ENCODE peak calls at places on chromosomes 7 and 10, in six cellular contexts. One of them, this sample, is unnamed.
A peak's percentile ranks its signal among the peaks of the same experiment; 100 is the strongest.

GRCh38 chr10:110310741-110311140 is 6.0 kb upstream of the SMNDC1 start:
- DNase-seq in OCI-LY7: no peak
- DNase-seq in mesendoderm: no peak
- DNase-seq in esophagus muscularis mucosa: no peak
- DNase-seq in psoas muscle: no peak
- DNase-seq in pancreas: no peak
- DNase-seq in this sample: no peak

GRCh38 chr7:43785425-43785824 is 26.9 kb downstream of the BLVRA start:
- DNase-seq in OCI-LY7: no peak
- DNase-seq in mesendoderm: no peak
- DNase-seq in esophagus muscularis mucosa: no peak
- DNase-seq in psoas muscle: no peak
- DNase-seq in pancreas: peak; percentile 26
- DNase-seq in this sample: no peak

GRCh38 chr10:103663802-103664201 is 170.3 kb downstream of the NEURL1 start:
- DNase-seq in OCI-LY7: no peak
- DNase-seq in mesendoderm: no peak
- DNase-seq in esophagus muscularis mucosa: no peak
- DNase-seq in psoas muscle: peak; percentile 51
- DNase-seq in pancreas: no peak
- DNase-seq in this sample: no peak

GRCh38 chr7:102892631-102893278 is 20.0 kb upstream of the LRRC17 start:
- DNase-seq in OCI-LY7: no peak
- DNase-seq in mesendoderm: no peak
- DNase-seq in esophagus muscularis mucosa: no peak
- DNase-seq in psoas muscle: no peak
- DNase-seq in pancreas: no peak
- DNase-seq in this sample: no peak

GRCh38 chr7:4010923-4011656 is 671.0 kb upstream of the FOXK1 start:
- DNase-seq in OCI-LY7: no peak
- DNase-seq in mesendoderm: peak; percentile 74
- DNase-seq in esophagus muscularis mucosa: no peak
- DNase-seq in psoas muscle: no peak
- DNase-seq in pancreas: no peak
- DNase-seq in this sample: no peak

GRCh38 chr7:102117743-102118142 is 168.9 kb upstream of the SH2B2 start:
- DNase-seq in OCI-LY7: no peak
- DNase-seq in mesendoderm: peak; percentile 50
- DNase-seq in esophagus muscularis mucosa: no peak
- DNase-seq in psoas muscle: no peak
- DNase-seq in pancreas: no peak
- DNase-seq in this sample: no peak

GRCh38 chr7:50562126-50562525 is 3.1 kb downstream of the DDC start:
- DNase-seq in OCI-LY7: no peak
- DNase-seq in mesendoderm: peak; percentile 35
- DNase-seq in esophagus muscularis mucosa: no peak
- DNase-seq in psoas muscle: no peak
- DNase-seq in pancreas: no peak
- DNase-seq in this sample: no peak

GRCh38 chr10:21030096-21030495 is 133.0 kb upstream of the NEBL start:
- DNase-seq in OCI-LY7: no peak
- DNase-seq in mesendoderm: no peak
- DNase-seq in esophagus muscularis mucosa: no peak
- DNase-seq in psoas muscle: no peak
- DNase-seq in pancreas: no peak
- DNase-seq in this sample: no peak

GRCh38 chr7:70712942-70713341 is 419.0 kb upstream of the GALNT17 start:
- DNase-seq in OCI-LY7: no peak
- DNase-seq in mesendoderm: no peak
- DNase-seq in esophagus muscularis mucosa: no peak
- DNase-seq in psoas muscle: peak; percentile 58
- DNase-seq in pancreas: no peak
- DNase-seq in this sample: no peak

GRCh38 chr10:82228701-82229100 is 353.7 kb downstream of the NRG3 start:
- DNase-seq in OCI-LY7: no peak
- DNase-seq in mesendoderm: no peak
- DNase-seq in esophagus muscularis mucosa: no peak
- DNase-seq in psoas muscle: no peak
- DNase-seq in pancreas: no peak
- DNase-seq in this sample: no peak

GRCh38 chr10:36494386-36494785 is 631.0 kb upstream of the ANKRD30A start:
- DNase-seq in OCI-LY7: no peak
- DNase-seq in mesendoderm: no peak
- DNase-seq in esophagus muscularis mucosa: no peak
- DNase-seq in psoas muscle: no peak
- DNase-seq in pancreas: no peak
- DNase-seq in this sample: no peak

GRCh38 chr10:24826022-24826421 is 102.3 kb upstream of the ARHGAP21 start:
- DNase-seq in OCI-LY7: no peak
- DNase-seq in mesendoderm: no peak
- DNase-seq in esophagus muscularis mucosa: no peak
- DNase-seq in psoas muscle: no peak
- DNase-seq in pancreas: no peak
- DNase-seq in this sample: no peak

GRCh38 chr7:80182630-80183276 is 48.1 kb downstream of the GNAI1 start:
- DNase-seq in OCI-LY7: no peak
- DNase-seq in mesendoderm: peak; percentile 79
- DNase-seq in esophagus muscularis mucosa: no peak
- DNase-seq in psoas muscle: no peak
- DNase-seq in pancreas: no peak
- DNase-seq in this sample: no peak

GRCh38 chr7:1169409-1170368 is 9.7 kb upstream of the ZFAND2A start:
- DNase-seq in OCI-LY7: peak; percentile 66
- DNase-seq in mesendoderm: peak; percentile 85
- DNase-seq in esophagus muscularis mucosa: peak; percentile 95
- DNase-seq in psoas muscle: peak; percentile 85
- DNase-seq in pancreas: peak; percentile 79
- DNase-seq in this sample: peak; percentile 92

GRCh38 chr10:47141349-47141748 is 158.6 kb upstream of the GDF10 start:
- DNase-seq in OCI-LY7: no peak
- DNase-seq in mesendoderm: no peak
- DNase-seq in esophagus muscularis mucosa: peak; percentile 88
- DNase-seq in psoas muscle: no peak
- DNase-seq in pancreas: no peak
- DNase-seq in this sample: no peak

GRCh38 chr10:7470371-7470770 is 59.5 kb upstream of the SFMBT2 start:
- DNase-seq in OCI-LY7: no peak
- DNase-seq in mesendoderm: no peak
- DNase-seq in esophagus muscularis mucosa: no peak
- DNase-seq in psoas muscle: no peak
- DNase-seq in pancreas: no peak
- DNase-seq in this sample: no peak

GRCh38 chr10:89738551-89739209 is 37.3 kb downstream of the KIF20B start:
- DNase-seq in OCI-LY7: peak; percentile 12
- DNase-seq in mesendoderm: no peak
- DNase-seq in esophagus muscularis mucosa: no peak
- DNase-seq in psoas muscle: no peak
- DNase-seq in pancreas: no peak
- DNase-seq in this sample: no peak

GRCh38 chr10:69914373-69915268 is 112.9 kb downstream of the COL13A1 start:
- DNase-seq in OCI-LY7: peak; percentile 69
- DNase-seq in mesendoderm: peak; percentile 81
- DNase-seq in esophagus muscularis mucosa: no peak
- DNase-seq in psoas muscle: peak; percentile 70
- DNase-seq in pancreas: peak; percentile 37
- DNase-seq in this sample: peak; percentile 35

GRCh38 chr10:129203819-129204218 is 263.2 kb upstream of the MGMT start:
- DNase-seq in OCI-LY7: no peak
- DNase-seq in mesendoderm: no peak
- DNase-seq in esophagus muscularis mucosa: no peak
- DNase-seq in psoas muscle: no peak
- DNase-seq in pancreas: no peak
- DNase-seq in this sample: no peak

GRCh38 chr7:99102361-99102760 is 41.5 kb downstream of the SMURF1 start:
- DNase-seq in OCI-LY7: no peak
- DNase-seq in mesendoderm: no peak
- DNase-seq in esophagus muscularis mucosa: no peak
- DNase-seq in psoas muscle: no peak
- DNase-seq in pancreas: no peak
- DNase-seq in this sample: no peak

GRCh38 chr10:97705006-97705670 is 8.4 kb upstream of the MARVELD1 start:
- DNase-seq in OCI-LY7: no peak
- DNase-seq in mesendoderm: no peak
- DNase-seq in esophagus muscularis mucosa: no peak
- DNase-seq in psoas muscle: no peak
- DNase-seq in pancreas: no peak
- DNase-seq in this sample: no peak
- H3K4me3 ChIP-seq in OCI-LY7: no peak overlapping the region
- H3K4me3 ChIP-seq in mesendoderm: no peak overlapping the region
- H3K4me3 ChIP-seq in esophagus muscularis mucosa: no peak overlapping the region
- H3K4me3 ChIP-seq in psoas muscle: no peak overlapping the region
- H3K4me3 ChIP-seq in pancreas: no peak overlapping the region
- H3K4me3 ChIP-seq in this sample: no peak overlapping the region

DNA sequence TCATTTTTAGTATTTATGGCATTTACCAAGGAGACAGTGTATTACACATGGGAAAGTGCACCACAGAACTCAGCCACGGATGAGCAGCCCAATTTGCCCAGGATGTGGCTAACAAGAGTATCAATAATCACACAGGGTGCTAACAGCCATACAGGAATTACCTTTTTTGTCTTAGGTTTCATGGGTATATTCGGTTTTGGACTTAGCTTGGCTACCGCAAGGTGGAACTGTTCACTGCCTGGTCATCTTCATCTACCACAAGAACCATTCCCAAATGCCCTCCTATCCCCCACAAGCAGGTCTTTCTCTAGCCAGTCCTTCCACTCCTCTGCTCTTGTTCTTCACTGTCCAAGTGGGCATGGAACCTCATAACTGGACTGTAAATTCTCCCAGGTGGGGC is 6.0 kb downstream of the PDLIM1 start:
- DNase-seq in OCI-LY7: peak; percentile 33
- DNase-seq in mesendoderm: no peak
- DNase-seq in esophagus muscularis mucosa: no peak
- DNase-seq in psoas muscle: no peak
- DNase-seq in pancreas: no peak
- DNase-seq in this sample: no peak
- H3K27ac ChIP-seq in OCI-LY7: no peak overlapping the region
- H3K27ac ChIP-seq in mesendoderm: no peak overlapping the region
- H3K27ac ChIP-seq in esophagus muscularis mucosa: no peak overlapping the region
- H3K27ac ChIP-seq in psoas muscle: peak overlapping the region; percentile 51
- H3K27ac ChIP-seq in pancreas: no peak overlapping the region
- H3K27ac ChIP-seq in this sample: no peak overlapping the region

GRCh38 chr7:157271991-157272324 is 64.8 kb upstream of the DNAJB6 start:
- DNase-seq in OCI-LY7: no peak
- DNase-seq in mesendoderm: no peak
- DNase-seq in esophagus muscularis mucosa: no peak
- DNase-seq in psoas muscle: peak; percentile 80
- DNase-seq in pancreas: peak; percentile 73
- DNase-seq in this sample: no peak
- H3K36me3 ChIP-seq in OCI-LY7: peaks cover 31% of the 10 kb centered on the region
- H3K36me3 ChIP-seq in mesendoderm: peaks cover 8% of the 10 kb centered on the region
- H3K36me3 ChIP-seq in esophagus muscularis mucosa: peaks cover 22% of the 10 kb centered on the region
- H3K36me3 ChIP-seq in psoas muscle: no peaks in the 10 kb centered on the region
- H3K36me3 ChIP-seq in pancreas: peaks cover 14% of the 10 kb centered on the region
- H3K36me3 ChIP-seq in this sample: peaks cover 34% of the 10 kb centered on the region

GRCh38 chr10:101357958-101358357 is 4.0 kb downstream of the BTRC start:
- DNase-seq in OCI-LY7: no peak
- DNase-seq in mesendoderm: no peak
- DNase-seq in esophagus muscularis mucosa: no peak
- DNase-seq in psoas muscle: no peak
- DNase-seq in pancreas: no peak
- DNase-seq in this sample: no peak

GRCh38 chr10:101354584-101355070 is 662 bp downstream of the BTRC start:
- DNase-seq in OCI-LY7: no peak
- DNase-seq in mesendoderm: no peak
- DNase-seq in esophagus muscularis mucosa: no peak
- DNase-seq in psoas muscle: no peak
- DNase-seq in pancreas: no peak
- DNase-seq in this sample: no peak

GRCh38 chr10:101356132-101356531 is 2.2 kb downstream of the BTRC start:
- DNase-seq in OCI-LY7: no peak
- DNase-seq in mesendoderm: no peak
- DNase-seq in esophagus muscularis mucosa: no peak
- DNase-seq in psoas muscle: no peak
- DNase-seq in pancreas: no peak
- DNase-seq in this sample: no peak

GRCh38 chr10:101353692-101354583 is at the start of gene BTRC:
- DNase-seq in OCI-LY7: peak; percentile 99
- DNase-seq in mesendoderm: peak; percentile 100
- DNase-seq in esophagus muscularis mucosa: peak; percentile 99
- DNase-seq in psoas muscle: peak; percentile 95
- DNase-seq in pancreas: peak; percentile 97
- DNase-seq in this sample: peak; percentile 76

DNA sequence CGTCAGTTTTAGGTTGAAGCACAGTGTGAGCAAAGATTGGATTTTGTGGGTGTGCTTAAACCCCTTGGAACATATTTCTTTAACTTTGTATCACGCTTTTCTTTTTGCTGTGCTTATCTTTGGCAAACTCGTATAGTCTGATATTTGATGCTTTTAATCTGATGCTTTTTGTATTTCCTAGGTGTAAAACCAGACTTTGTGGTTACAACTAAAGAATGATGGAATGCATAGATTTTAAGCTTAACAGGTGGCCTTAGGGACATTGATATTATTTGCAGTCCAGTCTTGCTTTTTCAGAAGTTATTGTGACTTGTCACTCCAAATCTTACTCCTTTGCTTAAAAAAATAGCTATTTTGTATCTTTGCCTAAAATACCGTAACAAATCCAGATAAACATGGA is 1.3 kb downstream of the BTRC start:
- DNase-seq in OCI-LY7: no peak
- DNase-seq in mesendoderm: no peak
- DNase-seq in esophagus muscularis mucosa: no peak
- DNase-seq in psoas muscle: no peak
- DNase-seq in pancreas: no peak
- DNase-seq in this sample: no peak
- H3K4me3 ChIP-seq in OCI-LY7: peak overlapping the region; percentile 86
- H3K4me3 ChIP-seq in mesendoderm: no peak overlapping the region
- H3K4me3 ChIP-seq in esophagus muscularis mucosa: no peak overlapping the region
- H3K4me3 ChIP-seq in psoas muscle: peak overlapping the region; percentile 89
- H3K4me3 ChIP-seq in pancreas: no peak overlapping the region
- H3K4me3 ChIP-seq in this sample: no peak overlapping the region

DNA sequence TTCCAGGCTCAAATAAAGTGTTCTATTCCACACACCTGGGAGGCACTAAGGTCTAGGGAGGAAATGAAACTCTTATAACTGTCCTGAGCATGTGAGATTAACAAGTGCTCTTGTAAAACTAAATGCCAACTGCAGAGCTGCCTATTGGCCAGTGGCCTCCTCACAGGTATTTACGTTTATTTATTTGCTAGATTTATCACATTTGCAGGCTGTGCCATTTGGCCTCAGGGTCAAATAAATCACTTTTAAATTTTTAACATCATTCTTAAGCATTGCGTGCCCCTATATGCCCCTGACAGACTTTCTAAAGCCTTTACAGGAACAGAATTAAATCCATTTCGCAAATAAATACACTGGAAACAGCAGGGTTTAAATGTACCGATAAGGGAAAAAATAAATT is 381.8 kb upstream of the NFE2L3 start:
- DNase-seq in OCI-LY7: no peak
- DNase-seq in mesendoderm: no peak
- DNase-seq in esophagus muscularis mucosa: no peak
- DNase-seq in psoas muscle: no peak
- DNase-seq in pancreas: no peak
- DNase-seq in this sample: no peak
- H3K27ac ChIP-seq in OCI-LY7: no peak overlapping the region
- H3K27ac ChIP-seq in mesendoderm: no peak overlapping the region
- H3K27ac ChIP-seq in esophagus muscularis mucosa: peak overlapping the region; percentile 66
- H3K27ac ChIP-seq in psoas muscle: peak overlapping the region; percentile 69
- H3K27ac ChIP-seq in pancreas: no peak overlapping the region
- H3K27ac ChIP-seq in this sample: no peak overlapping the region

GRCh38 chr10:97474918-97475317 is 23.3 kb downstream of the MMS19 start:
- DNase-seq in OCI-LY7: no peak
- DNase-seq in mesendoderm: no peak
- DNase-seq in esophagus muscularis mucosa: no peak
- DNase-seq in psoas muscle: no peak
- DNase-seq in pancreas: no peak
- DNase-seq in this sample: no peak
- H3K36me3 ChIP-seq in OCI-LY7: peaks cover 98% of the 10 kb centered on the region
- H3K36me3 ChIP-seq in mesendoderm: peaks cover 14% of the 10 kb centered on the region
- H3K36me3 ChIP-seq in esophagus muscularis mucosa: peaks cover 54% of the 10 kb centered on the region
- H3K36me3 ChIP-seq in psoas muscle: peaks cover 12% of the 10 kb centered on the region
- H3K36me3 ChIP-seq in pancreas: peaks cover 6% of the 10 kb centered on the region
- H3K36me3 ChIP-seq in this sample: peaks cover 87% of the 10 kb centered on the region